ENCODE peak calls at places on chromosomes 16 and 17, in five cellular contexts. J is C1 segment of cervical spinal cord; A is fibroblast of mammary gland; Q is T-helper 2 cell; N is activated naive CD4-positive, alpha-beta T cell. K is an unnamed sample.

GRCh38 chr17:75241996-75242460 is 19.4 kb downstream of the GGA3 start:
- DNase-seq in N (no peak), J (no peak), Q (no peak), A (peak), K (no peak)

GRCh38 chr16:84689126-84689525 is 10.7 kb upstream of the USP10 start:
- DNase-seq in Q (no peak), A (peak), N (no peak), J (no peak), K (no peak)

GRCh38 chr17:75565066-75565465 is 22.5 kb upstream of the MYO15B start:
- DNase-seq in J (no peak), A (peak), N (no peak), Q (no peak), K (no peak)

GRCh38 chr17:78105101-78105500 is 23.5 kb downstream of the TMC6 start:
- DNase-seq in N (no peak), J (no peak), Q (no peak), A (no peak), K (no peak)

GRCh38 chr16:7090628-7091115 is 242.0 kb upstream of the RBFOX1 start:
- DNase-seq in N (no peak), Q (no peak), J (no peak), A (no peak), K (no peak)

GRCh38 chr17:3645310-3645709 is 8.8 kb downstream of the CTNS start:
- DNase-seq in Q (no peak), A (no peak), J (no peak), N (no peak), K (no peak)

GRCh38 chr16:24890746-24891145 is 45.0 kb downstream of the SLC5A11 start:
- DNase-seq in Q (no peak), A (no peak), J (no peak), N (no peak), K (no peak)

GRCh38 chr16:67191410-67191994 is 453 bp upstream of the E2F4 start:
- DNase-seq in Q (no peak), N (no peak), J (no peak), A (no peak), K (no peak)

GRCh38 chr16:31202402-31203385 is at the start of gene PYCARD:
- DNase-seq in A (peak), J (no peak), Q (no peak), N (peak), K (no peak)

GRCh38 chr17:36545465-36546417 is 1.0 kb downstream of the GGNBP2 start:
- DNase-seq in A (peak), Q (peak), N (peak), J (peak), K (peak)

GRCh38 chr16:52861614-52862022 is 191.1 kb downstream of the CHD9NB start:
- DNase-seq in A (peak), N (no peak), J (no peak), Q (no peak), K (no peak)

GRCh38 chr17:57993471-57994365 is 5.7 kb upstream of the VEZF1 start:
- DNase-seq in J (no peak), Q (no peak), A (no peak), N (no peak), K (no peak)

GRCh38 chr16:73170587-73170986 is 122.7 kb upstream of the ZFHX3 start:
- DNase-seq in N (no peak), J (no peak), Q (no peak), A (no peak), K (no peak)

GRCh38 chr16:359067-359763 is 6.7 kb upstream of the AXIN1 start:
- DNase-seq in J (no peak), Q (no peak), N (no peak), A (no peak), K (no peak)

GRCh38 chr17:40319651-40320550 is 10.9 kb downstream of the RARA start:
- DNase-seq in J (no peak), N (peak), Q (peak), A (peak), K (no peak)